ENCODE peak calls at places on chromosomes 3 and 15, in eight cellular contexts. One of them, this sample, is unnamed.

GRCh38 chr15:89125038-89125826 is 37.0 kb downstream of the ABHD2 start:
- DNase-seq in brain microvascular endothelial cell: no peak
- DNase-seq in CD4-positive, alpha-beta T cell: no peak
- DNase-seq in astrocyte of the cerebellum: no peak
- DNase-seq in neural progenitor cell: no peak
- DNase-seq in sigmoid colon: no peak
- DNase-seq in progenitor cell of endocrine pancreas: no peak
- DNase-seq in psoas muscle: no peak
- DNase-seq in this sample: no peak

GRCh38 chr15:39056357-39056756 is 491.7 kb upstream of the RASGRP1 start:
- DNase-seq in neural progenitor cell: no peak
- DNase-seq in sigmoid colon: no peak
- DNase-seq in brain microvascular endothelial cell: no peak
- DNase-seq in CD4-positive, alpha-beta T cell: no peak
- DNase-seq in progenitor cell of endocrine pancreas: no peak
- DNase-seq in astrocyte of the cerebellum: no peak
- DNase-seq in psoas muscle: no peak
- DNase-seq in this sample: no peak

GRCh38 chr3:88032245-88032644 is 26.6 kb downstream of the CGGBP1 start:
- DNase-seq in neural progenitor cell: no peak
- DNase-seq in brain microvascular endothelial cell: no peak
- DNase-seq in astrocyte of the cerebellum: no peak
- DNase-seq in sigmoid colon: no peak
- DNase-seq in psoas muscle: no peak
- DNase-seq in CD4-positive, alpha-beta T cell: no peak
- DNase-seq in progenitor cell of endocrine pancreas: no peak
- DNase-seq in this sample: no peak

GRCh38 chr3:80439490-80439889 is 671.7 kb upstream of the ROBO1 start:
- DNase-seq in neural progenitor cell: no peak
- DNase-seq in brain microvascular endothelial cell: no peak
- DNase-seq in sigmoid colon: no peak
- DNase-seq in psoas muscle: no peak
- DNase-seq in CD4-positive, alpha-beta T cell: no peak
- DNase-seq in astrocyte of the cerebellum: no peak
- DNase-seq in progenitor cell of endocrine pancreas: no peak
- DNase-seq in this sample: no peak

GRCh38 chr3:53073553-53074365 is 27.9 kb upstream of the SFMBT1 start:
- DNase-seq in sigmoid colon: peak; percentile 60
- DNase-seq in neural progenitor cell: no peak
- DNase-seq in psoas muscle: no peak
- DNase-seq in brain microvascular endothelial cell: no peak
- DNase-seq in CD4-positive, alpha-beta T cell: no peak
- DNase-seq in astrocyte of the cerebellum: no peak
- DNase-seq in progenitor cell of endocrine pancreas: no peak
- DNase-seq in this sample: no peak

GRCh38 chr3:73448761-73449290 is 175.9 kb downstream of the PDZRN3 start:
- DNase-seq in brain microvascular endothelial cell: no peak
- DNase-seq in CD4-positive, alpha-beta T cell: no peak
- DNase-seq in sigmoid colon: no peak
- DNase-seq in psoas muscle: no peak
- DNase-seq in progenitor cell of endocrine pancreas: no peak
- DNase-seq in astrocyte of the cerebellum: no peak
- DNase-seq in neural progenitor cell: no peak
- DNase-seq in this sample: no peak

GRCh38 chr3:32818431-32819085 is 761 bp downstream of the TRIM71 start:
- DNase-seq in sigmoid colon: no peak
- DNase-seq in brain microvascular endothelial cell: no peak
- DNase-seq in progenitor cell of endocrine pancreas: peak; percentile 24
- DNase-seq in CD4-positive, alpha-beta T cell: no peak
- DNase-seq in psoas muscle: no peak
- DNase-seq in astrocyte of the cerebellum: no peak
- DNase-seq in neural progenitor cell: peak; percentile 48
- DNase-seq in this sample: no peak

GRCh38 chr3:3085782-3086181 is 24.4 kb downstream of the IL5RA start:
- DNase-seq in sigmoid colon: no peak
- DNase-seq in neural progenitor cell: no peak
- DNase-seq in brain microvascular endothelial cell: no peak
- DNase-seq in progenitor cell of endocrine pancreas: no peak
- DNase-seq in astrocyte of the cerebellum: no peak
- DNase-seq in CD4-positive, alpha-beta T cell: no peak
- DNase-seq in psoas muscle: no peak
- DNase-seq in this sample: no peak

GRCh38 chr3:36542186-36542585 is 161.9 kb downstream of the STAC start:
- DNase-seq in sigmoid colon: no peak
- DNase-seq in CD4-positive, alpha-beta T cell: no peak
- DNase-seq in progenitor cell of endocrine pancreas: no peak
- DNase-seq in brain microvascular endothelial cell: peak; percentile 29
- DNase-seq in neural progenitor cell: no peak
- DNase-seq in astrocyte of the cerebellum: peak; percentile 53
- DNase-seq in psoas muscle: no peak
- DNase-seq in this sample: no peak

GRCh38 chr3:56894912-56895431 is 93.2 kb upstream of the ARHGEF3 start:
- DNase-seq in brain microvascular endothelial cell: peak; percentile 52
- DNase-seq in psoas muscle: no peak
- DNase-seq in sigmoid colon: no peak
- DNase-seq in CD4-positive, alpha-beta T cell: no peak
- DNase-seq in neural progenitor cell: no peak
- DNase-seq in progenitor cell of endocrine pancreas: no peak
- DNase-seq in astrocyte of the cerebellum: peak; percentile 71
- DNase-seq in this sample: no peak

GRCh38 chr3:156910022-156910421 is 83.9 kb downstream of the LEKR1 start:
- DNase-seq in sigmoid colon: no peak
- DNase-seq in psoas muscle: no peak
- DNase-seq in brain microvascular endothelial cell: no peak
- DNase-seq in progenitor cell of endocrine pancreas: no peak
- DNase-seq in neural progenitor cell: no peak
- DNase-seq in astrocyte of the cerebellum: no peak
- DNase-seq in CD4-positive, alpha-beta T cell: no peak
- DNase-seq in this sample: no peak

GRCh38 chr3:194206375-194206774 is 70.4 kb downstream of the HES1 start:
- DNase-seq in psoas muscle: peak; percentile 75
- DNase-seq in brain microvascular endothelial cell: no peak
- DNase-seq in neural progenitor cell: no peak
- DNase-seq in progenitor cell of endocrine pancreas: no peak
- DNase-seq in sigmoid colon: peak; percentile 94
- DNase-seq in CD4-positive, alpha-beta T cell: no peak
- DNase-seq in astrocyte of the cerebellum: no peak
- DNase-seq in this sample: peak; percentile 66

GRCh38 chr3:156610154-156610553 is 55.2 kb upstream of the SSR3 start:
- DNase-seq in sigmoid colon: no peak
- DNase-seq in psoas muscle: no peak
- DNase-seq in neural progenitor cell: no peak
- DNase-seq in astrocyte of the cerebellum: no peak
- DNase-seq in brain microvascular endothelial cell: no peak
- DNase-seq in CD4-positive, alpha-beta T cell: no peak
- DNase-seq in progenitor cell of endocrine pancreas: no peak
- DNase-seq in this sample: no peak

GRCh38 chr3:172323894-172324590 is 124.2 kb downstream of the GHSR start:
- DNase-seq in brain microvascular endothelial cell: peak; percentile 79
- DNase-seq in astrocyte of the cerebellum: peak; percentile 45
- DNase-seq in CD4-positive, alpha-beta T cell: no peak
- DNase-seq in sigmoid colon: no peak
- DNase-seq in neural progenitor cell: no peak
- DNase-seq in progenitor cell of endocrine pancreas: no peak
- DNase-seq in psoas muscle: peak; percentile 59
- DNase-seq in this sample: no peak

GRCh38 chr3:60954049-60954448 is 297.2 kb downstream of the FHIT start:
- DNase-seq in CD4-positive, alpha-beta T cell: no peak
- DNase-seq in sigmoid colon: no peak
- DNase-seq in brain microvascular endothelial cell: no peak
- DNase-seq in progenitor cell of endocrine pancreas: no peak
- DNase-seq in neural progenitor cell: no peak
- DNase-seq in psoas muscle: no peak
- DNase-seq in astrocyte of the cerebellum: peak; percentile 32
- DNase-seq in this sample: no peak

GRCh38 chr15:78950343-78950742 is 5.5 kb upstream of the CTSH start:
- DNase-seq in neural progenitor cell: no peak
- DNase-seq in brain microvascular endothelial cell: no peak
- DNase-seq in CD4-positive, alpha-beta T cell: no peak
- DNase-seq in sigmoid colon: no peak
- DNase-seq in psoas muscle: no peak
- DNase-seq in progenitor cell of endocrine pancreas: no peak
- DNase-seq in astrocyte of the cerebellum: no peak
- DNase-seq in this sample: no peak

GRCh38 chr15:78951841-78952238 is 7.0 kb upstream of the CTSH start:
- DNase-seq in astrocyte of the cerebellum: no peak
- DNase-seq in progenitor cell of endocrine pancreas: no peak
- DNase-seq in CD4-positive, alpha-beta T cell: no peak
- DNase-seq in brain microvascular endothelial cell: no peak
- DNase-seq in sigmoid colon: no peak
- DNase-seq in psoas muscle: no peak
- DNase-seq in neural progenitor cell: no peak
- DNase-seq in this sample: no peak

GRCh38 chr15:78949461-78949860 is 4.6 kb upstream of the CTSH start:
- DNase-seq in progenitor cell of endocrine pancreas: no peak
- DNase-seq in neural progenitor cell: no peak
- DNase-seq in CD4-positive, alpha-beta T cell: no peak
- DNase-seq in psoas muscle: no peak
- DNase-seq in sigmoid colon: no peak
- DNase-seq in brain microvascular endothelial cell: no peak
- DNase-seq in astrocyte of the cerebellum: no peak
- DNase-seq in this sample: no peak

GRCh38 chr15:78947506-78947905 is 2.7 kb upstream of the CTSH start:
- DNase-seq in CD4-positive, alpha-beta T cell: no peak
- DNase-seq in sigmoid colon: no peak
- DNase-seq in astrocyte of the cerebellum: no peak
- DNase-seq in psoas muscle: no peak
- DNase-seq in progenitor cell of endocrine pancreas: no peak
- DNase-seq in neural progenitor cell: no peak
- DNase-seq in brain microvascular endothelial cell: no peak
- DNase-seq in this sample: no peak

GRCh38 chr15:78950906-78951840 is 6.3 kb upstream of the CTSH start:
- DNase-seq in neural progenitor cell: no peak
- DNase-seq in brain microvascular endothelial cell: no peak
- DNase-seq in sigmoid colon: no peak
- DNase-seq in psoas muscle: no peak
- DNase-seq in CD4-positive, alpha-beta T cell: no peak
- DNase-seq in astrocyte of the cerebellum: no peak
- DNase-seq in progenitor cell of endocrine pancreas: no peak
- DNase-seq in this sample: no peak
- TF ChIP-seq CTCF in neural progenitor cell: no peak
- TF ChIP-seq CTCF in brain microvascular endothelial cell: peak; percentile 52
- TF ChIP-seq CTCF in sigmoid colon: no peak
- TF ChIP-seq CTCF in psoas muscle: no peak
- TF ChIP-seq CTCF in CD4-positive, alpha-beta T cell: no peak
- TF ChIP-seq CTCF in astrocyte of the cerebellum: peak; percentile 43
- TF ChIP-seq CTCF in progenitor cell of endocrine pancreas: peak; percentile 37
- TF ChIP-seq CTCF in this sample: no peak

GRCh38 chr3:173538410-173538809 is 140.9 kb downstream of the NLGN1 start:
- DNase-seq in neural progenitor cell: no peak
- DNase-seq in astrocyte of the cerebellum: no peak
- DNase-seq in brain microvascular endothelial cell: no peak
- DNase-seq in sigmoid colon: no peak
- DNase-seq in psoas muscle: no peak
- DNase-seq in CD4-positive, alpha-beta T cell: no peak
- DNase-seq in progenitor cell of endocrine pancreas: no peak
- DNase-seq in this sample: no peak
- TF ChIP-seq CTCF in neural progenitor cell: peak; percentile 24
- TF ChIP-seq CTCF in astrocyte of the cerebellum: no peak
- TF ChIP-seq CTCF in brain microvascular endothelial cell: peak; percentile 36
- TF ChIP-seq CTCF in sigmoid colon: no peak
- TF ChIP-seq CTCF in psoas muscle: no peak
- TF ChIP-seq CTCF in CD4-positive, alpha-beta T cell: no peak
- TF ChIP-seq CTCF in progenitor cell of endocrine pancreas: no peak
- TF ChIP-seq CTCF in this sample: no peak

GRCh38 chr15:75810874-75811498 is 32.3 kb upstream of the UBE2Q2 start:
- DNase-seq in progenitor cell of endocrine pancreas: no peak
- DNase-seq in psoas muscle: no peak
- DNase-seq in neural progenitor cell: no peak
- DNase-seq in CD4-positive, alpha-beta T cell: no peak
- DNase-seq in astrocyte of the cerebellum: no peak
- DNase-seq in brain microvascular endothelial cell: no peak
- DNase-seq in sigmoid colon: no peak
- DNase-seq in this sample: no peak

GRCh38 chr15:75815811-75816719 is 27.2 kb upstream of the UBE2Q2 start:
- DNase-seq in psoas muscle: no peak
- DNase-seq in CD4-positive, alpha-beta T cell: no peak
- DNase-seq in astrocyte of the cerebellum: no peak
- DNase-seq in progenitor cell of endocrine pancreas: no peak
- DNase-seq in sigmoid colon: no peak
- DNase-seq in neural progenitor cell: no peak
- DNase-seq in brain microvascular endothelial cell: no peak
- DNase-seq in this sample: no peak

GRCh38 chr15:75817151-75817935 is 25.9 kb upstream of the UBE2Q2 start:
- DNase-seq in astrocyte of the cerebellum: no peak
- DNase-seq in progenitor cell of endocrine pancreas: no peak
- DNase-seq in neural progenitor cell: no peak
- DNase-seq in psoas muscle: no peak
- DNase-seq in CD4-positive, alpha-beta T cell: no peak
- DNase-seq in brain microvascular endothelial cell: no peak
- DNase-seq in sigmoid colon: no peak
- DNase-seq in this sample: no peak

GRCh38 chr15:75811616-75812015 is 31.6 kb upstream of the UBE2Q2 start:
- DNase-seq in neural progenitor cell: no peak
- DNase-seq in sigmoid colon: no peak
- DNase-seq in brain microvascular endothelial cell: no peak
- DNase-seq in astrocyte of the cerebellum: no peak
- DNase-seq in CD4-positive, alpha-beta T cell: no peak
- DNase-seq in progenitor cell of endocrine pancreas: no peak
- DNase-seq in psoas muscle: no peak
- DNase-seq in this sample: no peak

DNA sequence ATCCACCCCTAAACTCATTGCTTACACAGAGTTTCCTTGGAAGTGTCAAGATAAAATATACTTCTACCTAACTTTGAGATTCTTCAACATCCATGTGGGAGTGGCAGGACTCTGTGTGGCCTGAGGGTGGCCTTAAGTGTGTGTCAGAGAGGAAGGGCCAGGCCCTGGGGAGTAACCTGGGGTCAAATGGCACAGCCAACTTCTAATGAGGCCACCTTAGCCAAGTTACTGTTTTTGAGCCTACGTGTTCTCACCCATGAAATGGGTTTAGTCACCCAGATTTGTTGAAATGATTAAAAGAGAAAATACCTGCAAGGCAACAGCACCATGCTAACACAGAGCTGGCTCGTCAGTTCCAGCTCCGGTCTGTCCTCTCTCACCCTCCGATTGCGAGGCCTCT is 28.5 kb upstream of the UBE2Q2 start:
- DNase-seq in neural progenitor cell: no peak
- DNase-seq in progenitor cell of endocrine pancreas: no peak
- DNase-seq in brain microvascular endothelial cell: no peak
- DNase-seq in sigmoid colon: no peak
- DNase-seq in psoas muscle: no peak
- DNase-seq in CD4-positive, alpha-beta T cell: no peak
- DNase-seq in astrocyte of the cerebellum: no peak
- DNase-seq in this sample: no peak
- TF ChIP-seq CTCF in neural progenitor cell: no peak
- TF ChIP-seq CTCF in progenitor cell of endocrine pancreas: no peak
- TF ChIP-seq CTCF in brain microvascular endothelial cell: no peak
- TF ChIP-seq CTCF in sigmoid colon: no peak
- TF ChIP-seq CTCF in psoas muscle: no peak
- TF ChIP-seq CTCF in CD4-positive, alpha-beta T cell: no peak
- TF ChIP-seq CTCF in astrocyte of the cerebellum: no peak
- TF ChIP-seq CTCF in this sample: no peak

DNA sequence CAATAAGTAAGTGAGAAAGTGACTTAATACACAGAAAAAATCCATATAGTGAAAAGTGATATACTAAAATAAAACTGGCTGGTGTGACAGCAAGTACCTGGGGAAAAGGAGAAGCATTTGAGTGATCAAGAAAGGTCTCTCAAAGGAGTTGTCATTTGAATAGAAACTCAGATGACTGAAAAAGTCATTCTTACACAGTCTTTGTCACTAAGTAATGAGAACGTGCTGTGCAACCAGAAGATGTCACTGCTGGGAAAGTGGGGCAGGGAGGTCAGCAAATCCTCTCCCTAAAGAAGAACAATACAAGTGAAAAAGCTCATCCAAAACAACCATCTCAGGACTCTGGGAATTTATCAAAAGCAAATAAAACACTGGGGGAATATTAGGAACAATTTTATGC is 317.5 kb upstream of the TRIM42 start:
- DNase-seq in astrocyte of the cerebellum: no peak
- DNase-seq in neural progenitor cell: peak; percentile 57
- DNase-seq in sigmoid colon: no peak
- DNase-seq in progenitor cell of endocrine pancreas: no peak
- DNase-seq in psoas muscle: no peak
- DNase-seq in brain microvascular endothelial cell: no peak
- DNase-seq in CD4-positive, alpha-beta T cell: no peak
- DNase-seq in this sample: no peak
- TF ChIP-seq CTCF in astrocyte of the cerebellum: no peak
- TF ChIP-seq CTCF in neural progenitor cell: peak; percentile 32
- TF ChIP-seq CTCF in sigmoid colon: no peak
- TF ChIP-seq CTCF in progenitor cell of endocrine pancreas: no peak
- TF ChIP-seq CTCF in psoas muscle: no peak
- TF ChIP-seq CTCF in brain microvascular endothelial cell: peak; percentile 3
- TF ChIP-seq CTCF in CD4-positive, alpha-beta T cell: no peak
- TF ChIP-seq CTCF in this sample: no peak